ENCODE peak calls at places on chromosomes 4 and X, in eight cellular contexts. One of them, this sample, is unnamed.

GRCh38 chrX:109684136-109684535 is 48.9 kb downstream of the ACSL4 start:
- DNase-seq in T-helper 2 cell: no peak
- DNase-seq in thyroid gland: no peak
- DNase-seq in RWPE1: no peak
- DNase-seq in activated CD4-positive, CD25-positive, alpha-beta regulatory T cell treated with anti-CD3 and anti-CD28 coated beads, Interleukin-2, amount 50 U/mL, for 72 hours: no peak
- DNase-seq in HT-29: no peak
- DNase-seq in head of caudate nucleus: no peak
- DNase-seq in endothelial cell of umbilical vein: no peak
- DNase-seq in this sample: no peak

GRCh38 chr4:175127314-175127713 is 209.2 kb downstream of the ADAM29 start:
- DNase-seq in HT-29: peak
- DNase-seq in activated CD4-positive, CD25-positive, alpha-beta regulatory T cell treated with anti-CD3 and anti-CD28 coated beads, Interleukin-2, amount 50 U/mL, for 72 hours: no peak
- DNase-seq in endothelial cell of umbilical vein: no peak
- DNase-seq in T-helper 2 cell: no peak
- DNase-seq in head of caudate nucleus: no peak
- DNase-seq in thyroid gland: no peak
- DNase-seq in RWPE1: no peak
- DNase-seq in this sample: no peak

GRCh38 chr4:144597171-144597570 is 48.8 kb upstream of the HHIP start:
- DNase-seq in head of caudate nucleus: no peak
- DNase-seq in endothelial cell of umbilical vein: no peak
- DNase-seq in thyroid gland: no peak
- DNase-seq in HT-29: no peak
- DNase-seq in RWPE1: no peak
- DNase-seq in activated CD4-positive, CD25-positive, alpha-beta regulatory T cell treated with anti-CD3 and anti-CD28 coated beads, Interleukin-2, amount 50 U/mL, for 72 hours: no peak
- DNase-seq in T-helper 2 cell: no peak
- DNase-seq in this sample: no peak

GRCh38 chr4:182560358-182560757 is 317.2 kb downstream of the TENM3 start:
- DNase-seq in T-helper 2 cell: no peak
- DNase-seq in thyroid gland: no peak
- DNase-seq in endothelial cell of umbilical vein: peak
- DNase-seq in RWPE1: no peak
- DNase-seq in HT-29: no peak
- DNase-seq in head of caudate nucleus: no peak
- DNase-seq in activated CD4-positive, CD25-positive, alpha-beta regulatory T cell treated with anti-CD3 and anti-CD28 coated beads, Interleukin-2, amount 50 U/mL, for 72 hours: no peak
- DNase-seq in this sample: no peak

GRCh38 chr4:141995051-141995450 is 358.7 kb downstream of the IL15 start:
- DNase-seq in thyroid gland: no peak
- DNase-seq in activated CD4-positive, CD25-positive, alpha-beta regulatory T cell treated with anti-CD3 and anti-CD28 coated beads, Interleukin-2, amount 50 U/mL, for 72 hours: no peak
- DNase-seq in HT-29: no peak
- DNase-seq in endothelial cell of umbilical vein: peak
- DNase-seq in head of caudate nucleus: no peak
- DNase-seq in T-helper 2 cell: no peak
- DNase-seq in RWPE1: no peak
- DNase-seq in this sample: no peak

GRCh38 chrX:53587795-53588194 is 98.7 kb downstream of the HUWE1 start:
- DNase-seq in RWPE1: no peak
- DNase-seq in head of caudate nucleus: no peak
- DNase-seq in thyroid gland: no peak
- DNase-seq in activated CD4-positive, CD25-positive, alpha-beta regulatory T cell treated with anti-CD3 and anti-CD28 coated beads, Interleukin-2, amount 50 U/mL, for 72 hours: no peak
- DNase-seq in HT-29: no peak
- DNase-seq in T-helper 2 cell: no peak
- DNase-seq in endothelial cell of umbilical vein: no peak
- DNase-seq in this sample: no peak

GRCh38 chrX:136711147-136711546 is 63.2 kb downstream of the CD40LG start:
- DNase-seq in RWPE1: no peak
- DNase-seq in HT-29: peak
- DNase-seq in activated CD4-positive, CD25-positive, alpha-beta regulatory T cell treated with anti-CD3 and anti-CD28 coated beads, Interleukin-2, amount 50 U/mL, for 72 hours: no peak
- DNase-seq in thyroid gland: peak
- DNase-seq in T-helper 2 cell: no peak
- DNase-seq in head of caudate nucleus: peak
- DNase-seq in endothelial cell of umbilical vein: peak
- DNase-seq in this sample: peak

GRCh38 chr4:57184378-57185031 is 74.3 kb upstream of the IGFBP7 start:
- DNase-seq in HT-29: no peak
- DNase-seq in thyroid gland: no peak
- DNase-seq in RWPE1: no peak
- DNase-seq in endothelial cell of umbilical vein: no peak
- DNase-seq in activated CD4-positive, CD25-positive, alpha-beta regulatory T cell treated with anti-CD3 and anti-CD28 coated beads, Interleukin-2, amount 50 U/mL, for 72 hours: no peak
- DNase-seq in head of caudate nucleus: no peak
- DNase-seq in T-helper 2 cell: no peak
- DNase-seq in this sample: no peak

GRCh38 chr4:58766763-58767162 is 1656.6 kb upstream of the IGFBP7 start:
- DNase-seq in RWPE1: no peak
- DNase-seq in T-helper 2 cell: no peak
- DNase-seq in activated CD4-positive, CD25-positive, alpha-beta regulatory T cell treated with anti-CD3 and anti-CD28 coated beads, Interleukin-2, amount 50 U/mL, for 72 hours: no peak
- DNase-seq in HT-29: no peak
- DNase-seq in endothelial cell of umbilical vein: no peak
- DNase-seq in head of caudate nucleus: no peak
- DNase-seq in thyroid gland: no peak
- DNase-seq in this sample: no peak

GRCh38 chr4:2935762-2936743 is 27.2 kb downstream of the NOP14 start:
- DNase-seq in head of caudate nucleus: no peak
- DNase-seq in T-helper 2 cell: peak
- DNase-seq in activated CD4-positive, CD25-positive, alpha-beta regulatory T cell treated with anti-CD3 and anti-CD28 coated beads, Interleukin-2, amount 50 U/mL, for 72 hours: peak
- DNase-seq in HT-29: peak
- DNase-seq in thyroid gland: no peak
- DNase-seq in RWPE1: peak
- DNase-seq in endothelial cell of umbilical vein: no peak
- DNase-seq in this sample: no peak

GRCh38 chr4:48963042-48963679 is 22.9 kb upstream of the CWH43 start:
- DNase-seq in head of caudate nucleus: peak
- DNase-seq in T-helper 2 cell: peak
- DNase-seq in thyroid gland: peak
- DNase-seq in HT-29: peak
- DNase-seq in RWPE1: peak
- DNase-seq in activated CD4-positive, CD25-positive, alpha-beta regulatory T cell treated with anti-CD3 and anti-CD28 coated beads, Interleukin-2, amount 50 U/mL, for 72 hours: peak
- DNase-seq in endothelial cell of umbilical vein: peak
- DNase-seq in this sample: peak

GRCh38 chrX:132622130-132622529 is 133.3 kb upstream of the MBNL3 start:
- DNase-seq in thyroid gland: no peak
- DNase-seq in HT-29: no peak
- DNase-seq in head of caudate nucleus: peak
- DNase-seq in RWPE1: peak
- DNase-seq in T-helper 2 cell: no peak
- DNase-seq in endothelial cell of umbilical vein: peak
- DNase-seq in activated CD4-positive, CD25-positive, alpha-beta regulatory T cell treated with anti-CD3 and anti-CD28 coated beads, Interleukin-2, amount 50 U/mL, for 72 hours: no peak
- DNase-seq in this sample: no peak

GRCh38 chr4:82017680-82018079 is 356.1 kb downstream of the HNRNPD start:
- DNase-seq in endothelial cell of umbilical vein: peak
- DNase-seq in activated CD4-positive, CD25-positive, alpha-beta regulatory T cell treated with anti-CD3 and anti-CD28 coated beads, Interleukin-2, amount 50 U/mL, for 72 hours: no peak
- DNase-seq in HT-29: peak
- DNase-seq in RWPE1: peak
- DNase-seq in T-helper 2 cell: no peak
- DNase-seq in thyroid gland: no peak
- DNase-seq in head of caudate nucleus: no peak
- DNase-seq in this sample: no peak

GRCh38 chr4:154560824-154561231 is 2.0 kb upstream of the FGB start:
- DNase-seq in HT-29: no peak
- DNase-seq in T-helper 2 cell: no peak
- DNase-seq in activated CD4-positive, CD25-positive, alpha-beta regulatory T cell treated with anti-CD3 and anti-CD28 coated beads, Interleukin-2, amount 50 U/mL, for 72 hours: no peak
- DNase-seq in RWPE1: peak
- DNase-seq in head of caudate nucleus: no peak
- DNase-seq in thyroid gland: no peak
- DNase-seq in endothelial cell of umbilical vein: no peak
- DNase-seq in this sample: no peak

GRCh38 chrX:86946569-86946968 is 571.0 kb upstream of the KLHL4 start:
- DNase-seq in activated CD4-positive, CD25-positive, alpha-beta regulatory T cell treated with anti-CD3 and anti-CD28 coated beads, Interleukin-2, amount 50 U/mL, for 72 hours: no peak
- DNase-seq in head of caudate nucleus: no peak
- DNase-seq in RWPE1: peak
- DNase-seq in HT-29: peak
- DNase-seq in thyroid gland: no peak
- DNase-seq in endothelial cell of umbilical vein: peak
- DNase-seq in T-helper 2 cell: no peak
- DNase-seq in this sample: peak

GRCh38 chr4:76639292-76639691 is 204.3 kb downstream of the SHROOM3 start:
- DNase-seq in activated CD4-positive, CD25-positive, alpha-beta regulatory T cell treated with anti-CD3 and anti-CD28 coated beads, Interleukin-2, amount 50 U/mL, for 72 hours: no peak
- DNase-seq in HT-29: no peak
- DNase-seq in endothelial cell of umbilical vein: peak
- DNase-seq in RWPE1: peak
- DNase-seq in head of caudate nucleus: no peak
- DNase-seq in thyroid gland: peak
- DNase-seq in T-helper 2 cell: no peak
- DNase-seq in this sample: no peak

GRCh38 chr4:42280327-42281095 is 116.8 kb upstream of the SHISA3 start:
- DNase-seq in thyroid gland: no peak
- DNase-seq in endothelial cell of umbilical vein: peak
- DNase-seq in RWPE1: peak
- DNase-seq in activated CD4-positive, CD25-positive, alpha-beta regulatory T cell treated with anti-CD3 and anti-CD28 coated beads, Interleukin-2, amount 50 U/mL, for 72 hours: no peak
- DNase-seq in HT-29: peak
- DNase-seq in T-helper 2 cell: no peak
- DNase-seq in head of caudate nucleus: no peak
- DNase-seq in this sample: no peak

GRCh38 chr4:55807556-55807955 is 12.0 kb upstream of the EXOC1L start:
- DNase-seq in thyroid gland: no peak
- DNase-seq in RWPE1: no peak
- DNase-seq in endothelial cell of umbilical vein: no peak
- DNase-seq in HT-29: no peak
- DNase-seq in activated CD4-positive, CD25-positive, alpha-beta regulatory T cell treated with anti-CD3 and anti-CD28 coated beads, Interleukin-2, amount 50 U/mL, for 72 hours: no peak
- DNase-seq in T-helper 2 cell: no peak
- DNase-seq in head of caudate nucleus: no peak
- DNase-seq in this sample: no peak

GRCh38 chrX:150547511-150548115 is 20.8 kb upstream of the MTM1 start:
- DNase-seq in activated CD4-positive, CD25-positive, alpha-beta regulatory T cell treated with anti-CD3 and anti-CD28 coated beads, Interleukin-2, amount 50 U/mL, for 72 hours: peak
- DNase-seq in T-helper 2 cell: no peak
- DNase-seq in thyroid gland: peak
- DNase-seq in head of caudate nucleus: peak
- DNase-seq in RWPE1: no peak
- DNase-seq in HT-29: peak
- DNase-seq in endothelial cell of umbilical vein: peak
- DNase-seq in this sample: peak

GRCh38 chr4:53313510-53313909 is 52.4 kb downstream of the SCFD2 start:
- DNase-seq in head of caudate nucleus: no peak
- DNase-seq in HT-29: peak
- DNase-seq in RWPE1: peak
- DNase-seq in thyroid gland: no peak
- DNase-seq in endothelial cell of umbilical vein: no peak
- DNase-seq in T-helper 2 cell: no peak
- DNase-seq in activated CD4-positive, CD25-positive, alpha-beta regulatory T cell treated with anti-CD3 and anti-CD28 coated beads, Interleukin-2, amount 50 U/mL, for 72 hours: no peak
- DNase-seq in this sample: peak

GRCh38 chr4:139453371-139454110 is 380 bp upstream of the RAB33B start:
- DNase-seq in activated CD4-positive, CD25-positive, alpha-beta regulatory T cell treated with anti-CD3 and anti-CD28 coated beads, Interleukin-2, amount 50 U/mL, for 72 hours: peak
- DNase-seq in HT-29: peak
- DNase-seq in RWPE1: peak
- DNase-seq in T-helper 2 cell: peak
- DNase-seq in head of caudate nucleus: peak
- DNase-seq in endothelial cell of umbilical vein: peak
- DNase-seq in thyroid gland: peak
- DNase-seq in this sample: peak

GRCh38 chr4:2395584-2395983 is 22.9 kb downstream of the ZFYVE28 start:
- DNase-seq in thyroid gland: no peak
- DNase-seq in head of caudate nucleus: no peak
- DNase-seq in HT-29: no peak
- DNase-seq in RWPE1: no peak
- DNase-seq in activated CD4-positive, CD25-positive, alpha-beta regulatory T cell treated with anti-CD3 and anti-CD28 coated beads, Interleukin-2, amount 50 U/mL, for 72 hours: no peak
- DNase-seq in endothelial cell of umbilical vein: no peak
- DNase-seq in T-helper 2 cell: no peak
- DNase-seq in this sample: no peak

GRCh38 chr4:118112117-118112516 is 77.8 kb downstream of the NDST3 start:
- DNase-seq in thyroid gland: no peak
- DNase-seq in head of caudate nucleus: no peak
- DNase-seq in T-helper 2 cell: no peak
- DNase-seq in HT-29: no peak
- DNase-seq in endothelial cell of umbilical vein: peak
- DNase-seq in activated CD4-positive, CD25-positive, alpha-beta regulatory T cell treated with anti-CD3 and anti-CD28 coated beads, Interleukin-2, amount 50 U/mL, for 72 hours: no peak
- DNase-seq in RWPE1: no peak
- DNase-seq in this sample: no peak

GRCh38 chr4:15035152-15035551 is 32.9 kb downstream of the CPEB2 start:
- DNase-seq in HT-29: no peak
- DNase-seq in thyroid gland: no peak
- DNase-seq in head of caudate nucleus: no peak
- DNase-seq in RWPE1: no peak
- DNase-seq in endothelial cell of umbilical vein: peak
- DNase-seq in T-helper 2 cell: no peak
- DNase-seq in activated CD4-positive, CD25-positive, alpha-beta regulatory T cell treated with anti-CD3 and anti-CD28 coated beads, Interleukin-2, amount 50 U/mL, for 72 hours: no peak
- DNase-seq in this sample: no peak

This sample was measured in globus pallidus.